ENCODE peak calls at places on chromosome 11, in four cellular contexts. W is right lobe of liver, G is psoas muscle, R is right atrium auricular region. T is an unnamed sample. For H3K27me3, the result is how much of the 10 kb centered on the place peaks cover.

GRCh38 chr11:123011510-123011909 is 29.9 kb upstream of the BSX start:
- DNase-seq in G (no peak), W (no peak), R (no peak), T (no peak)

GRCh38 chr11:91394073-91394717 is 830.4 kb upstream of the FAT3 start:
- DNase-seq in R (no peak), W (no peak), G (no peak), T (no peak)

GRCh38 chr11:95790933-95791247 is 592 bp downstream of the CEP57 start:
- DNase-seq in W (peak), G (no peak), R (peak), T (no peak)

GRCh38 chr11:117595440-117595839 is 201.6 kb downstream of the DSCAML1 start:
- DNase-seq in G (no peak), W (no peak), R (no peak), T (no peak)

GRCh38 chr11:64004590-64004984 is 18.3 kb downstream of the OTUB1 start:
- DNase-seq in R (no peak), G (no peak), W (no peak), T (no peak)

GRCh38 chr11:120645639-120646038 is 134.1 kb downstream of the GRIK4 start:
- DNase-seq in R (no peak), G (no peak), W (no peak), T (no peak)

GRCh38 chr11:9972917-9973504 is 309.1 kb downstream of the SWAP70 start:
- DNase-seq in G (no peak), R (no peak), W (no peak), T (no peak)

GRCh38 chr11:101127699-101128570 is 1.7 kb downstream of the PGR start:
- DNase-seq in R (peak), G (peak), W (peak), T (peak)

GRCh38 chr11:95385577-95385976 is 154.6 kb upstream of the SESN3 start:
- DNase-seq in G (no peak), R (no peak), W (no peak), T (no peak)

GRCh38 chr11:75759832-75760231 is 8.7 kb upstream of the DGAT2 start:
- DNase-seq in G (no peak), R (no peak), W (no peak), T (no peak)

GRCh38 chr11:31218847-31219246 is 150.7 kb downstream of the DCDC1 start:
- DNase-seq in R (no peak), W (no peak), G (no peak), T (no peak)

GRCh38 chr11:133937015-133937414 is 19.8 kb downstream of the IGSF9B start:
- DNase-seq in R (no peak), G (no peak), W (no peak), T (no peak)

GRCh38 chr11:46277313-46277622 is 194 bp upstream of the CREB3L1 start:
- DNase-seq in G (no peak), W (no peak), R (no peak), T (no peak)

GRCh38 chr11:73308963-73309960 is 1.2 kb downstream of the ARHGEF17 start:
- DNase-seq in W (peak), R (peak), G (peak), T (no peak)

GRCh38 chr11:6298605-6299004 is 21.7 kb downstream of the CAVIN3 start:
- DNase-seq in R (no peak), G (peak), W (peak), T (no peak)

GRCh38 chr11:101445761-101446160 is 138.0 kb downstream of the TRPC6 start:
- DNase-seq in G (no peak), W (no peak), R (no peak), T (no peak)

GRCh38 chr11:21514298-21514697 is 678.6 kb upstream of the ANO5 start:
- DNase-seq in W (no peak), R (no peak), G (no peak), T (no peak)

GRCh38 chr11:2451916-2452694 is 7.3 kb downstream of the KCNQ1 start:
- DNase-seq in R (no peak), W (peak), G (no peak), T (no peak)

GRCh38 chr11:118886681-118887111 is 3.0 kb downstream of the CXCR5 start:
- DNase-seq in G (no peak), W (no peak), R (no peak), T (peak)

GRCh38 chr11:16979708-16980622 is 34.2 kb downstream of the PLEKHA7 start:
- DNase-seq in R (no peak), W (no peak), G (no peak), T (no peak)

GRCh38 chr11:120259241-120259640 is 19.3 kb downstream of the POU2F3 start:
- DNase-seq in R (no peak), G (no peak), W (no peak), T (no peak)

GRCh38 chr11:296206-296975 is 2.9 kb downstream of the IFITM5 start:
- DNase-seq in W (no peak), G (peak), R (no peak), T (peak)

GRCh38 chr11:63888170-63889086 is 28.5 kb downstream of the RCOR2 start:
- DNase-seq in G (peak), R (peak), W (peak), T (peak)

GRCh38 chr11:126391286-126391954 is 35.9 kb downstream of the ST3GAL4 start:
- DNase-seq in W (no peak), R (no peak), G (no peak), T (no peak)

GRCh38 chr11:9982796-9983579 is 311.0 kb downstream of the SBF2 start:
- DNase-seq in W (no peak), R (no peak), G (no peak), T (no peak)

GRCh38 chr11:62546937-62547625 is 475 bp upstream of the AHNAK start:
- DNase-seq in R (no peak), G (no peak), W (no peak), T (no peak)

GRCh38 chr11:46527586-46527985 is 66.2 kb downstream of the AMBRA1 start:
- DNase-seq in R (no peak), W (no peak), G (no peak), T (no peak)

GRCh38 chr11:42857344-42857743 is 454.5 kb upstream of the API5 start:
- DNase-seq in W (no peak), R (no peak), G (no peak), T (no peak)

GRCh38 chr11:98110030-98110429 is 910.7 kb upstream of the CNTN5 start:
- DNase-seq in W (no peak), R (no peak), G (no peak), T (no peak)

DNA sequence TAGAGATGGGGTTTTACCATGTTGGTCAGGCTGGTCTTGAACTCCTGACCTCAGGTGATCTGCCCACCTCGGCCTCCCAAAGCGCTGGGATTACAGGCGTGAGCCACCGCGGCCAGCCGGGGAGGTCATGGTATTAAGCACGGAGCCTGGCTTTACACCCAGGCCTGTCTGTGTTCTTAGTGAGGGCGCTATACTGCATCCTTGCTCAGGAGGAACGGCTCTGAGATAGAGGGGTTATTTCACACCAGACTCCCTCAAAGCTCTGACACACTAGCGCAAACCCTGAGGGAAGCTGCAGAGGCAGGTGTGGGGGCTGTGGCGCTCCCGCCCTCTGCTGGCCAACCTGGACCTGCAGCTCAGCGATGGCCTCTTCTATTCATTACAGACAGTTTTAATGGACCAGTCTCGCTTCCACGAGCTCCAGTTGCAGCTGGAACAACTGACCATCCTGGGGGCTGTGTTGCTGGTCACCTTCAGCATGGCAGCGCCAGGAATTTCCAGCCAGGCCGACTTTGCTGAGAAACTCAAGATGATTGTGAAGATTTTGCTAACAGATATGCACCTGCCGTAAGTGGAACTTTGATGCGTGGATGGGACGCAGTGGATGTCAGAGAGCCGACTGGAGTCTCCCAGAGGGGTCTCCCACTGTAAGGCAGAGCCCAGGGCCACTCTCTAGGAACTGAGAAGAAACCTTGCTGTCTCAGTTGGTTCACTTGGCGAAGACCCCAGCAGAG is 26.2 kb downstream of the TCP11L1 start:
- DNase-seq in R (no peak), G (peak), W (peak), T (peak)
- TF ChIP-seq CTCF in R (peak), G (peak), W (peak), T (peak)

DNA sequence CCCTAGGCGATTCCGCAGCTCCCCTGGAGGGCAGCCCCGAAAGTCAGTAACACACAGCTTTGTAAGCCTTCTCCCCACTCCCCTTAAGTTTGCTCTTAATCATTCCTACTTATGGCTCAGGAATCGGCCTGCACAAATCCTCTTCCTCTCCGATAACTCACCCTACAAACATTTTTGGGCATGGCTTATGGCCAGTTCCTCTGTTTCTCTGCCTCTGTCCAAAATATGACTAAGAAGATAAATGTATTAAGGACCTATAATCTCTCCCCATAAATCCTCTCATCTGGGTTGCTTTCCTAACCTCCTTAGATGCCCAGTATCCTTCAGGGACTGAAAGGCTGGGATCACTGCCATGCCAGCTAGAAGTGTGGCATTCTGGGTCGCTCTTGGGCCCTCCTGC is 41.0 kb downstream of the PAMR1 start:
- DNase-seq in W (no peak), R (no peak), G (no peak), T (no peak)
- H3K4me3 ChIP-seq in W (no peak), R (no peak), G (no peak), T (no peak)

GRCh38 chr11:124167852-124168251 is 15.3 kb upstream of the OR10D3 start:
- DNase-seq in W (no peak), R (no peak), G (no peak), T (no peak)
- H3K27me3 ChIP-seq in W (under half), R (under half), G (under half), T (under half)

DNA sequence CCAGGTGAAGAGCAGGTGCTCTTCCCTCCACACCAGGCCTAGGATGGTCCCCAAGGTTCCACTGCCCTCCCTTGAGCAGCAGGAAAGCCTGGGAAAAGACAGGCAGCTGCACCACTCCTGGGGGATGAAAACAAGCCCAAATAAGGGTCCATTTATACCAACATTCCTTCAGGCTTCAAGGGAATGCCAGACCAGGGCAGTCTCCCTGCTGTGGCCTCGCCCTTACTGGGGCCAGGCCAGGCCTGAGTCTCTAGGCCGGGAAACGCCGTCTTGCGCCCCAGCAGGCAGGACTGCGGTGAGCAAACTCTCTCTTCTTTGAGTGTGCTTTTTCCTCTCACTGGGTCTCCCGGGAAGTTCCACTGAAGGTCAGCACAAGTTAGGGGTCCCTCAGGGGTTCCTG is 443.5 kb downstream of the SOX6 start:
- DNase-seq in R (no peak), W (no peak), G (no peak), T (no peak)
- TF ChIP-seq CTCF in R (no peak), W (no peak), G (no peak), T (no peak)

GRCh38 chr11:65132238-65132987 is 1.9 kb downstream of the SYVN1 start:
- DNase-seq in W (no peak), G (no peak), R (no peak), T (peak)
- H3K4me3 ChIP-seq in W (peak), G (peak), R (no peak), T (peak)

DNA sequence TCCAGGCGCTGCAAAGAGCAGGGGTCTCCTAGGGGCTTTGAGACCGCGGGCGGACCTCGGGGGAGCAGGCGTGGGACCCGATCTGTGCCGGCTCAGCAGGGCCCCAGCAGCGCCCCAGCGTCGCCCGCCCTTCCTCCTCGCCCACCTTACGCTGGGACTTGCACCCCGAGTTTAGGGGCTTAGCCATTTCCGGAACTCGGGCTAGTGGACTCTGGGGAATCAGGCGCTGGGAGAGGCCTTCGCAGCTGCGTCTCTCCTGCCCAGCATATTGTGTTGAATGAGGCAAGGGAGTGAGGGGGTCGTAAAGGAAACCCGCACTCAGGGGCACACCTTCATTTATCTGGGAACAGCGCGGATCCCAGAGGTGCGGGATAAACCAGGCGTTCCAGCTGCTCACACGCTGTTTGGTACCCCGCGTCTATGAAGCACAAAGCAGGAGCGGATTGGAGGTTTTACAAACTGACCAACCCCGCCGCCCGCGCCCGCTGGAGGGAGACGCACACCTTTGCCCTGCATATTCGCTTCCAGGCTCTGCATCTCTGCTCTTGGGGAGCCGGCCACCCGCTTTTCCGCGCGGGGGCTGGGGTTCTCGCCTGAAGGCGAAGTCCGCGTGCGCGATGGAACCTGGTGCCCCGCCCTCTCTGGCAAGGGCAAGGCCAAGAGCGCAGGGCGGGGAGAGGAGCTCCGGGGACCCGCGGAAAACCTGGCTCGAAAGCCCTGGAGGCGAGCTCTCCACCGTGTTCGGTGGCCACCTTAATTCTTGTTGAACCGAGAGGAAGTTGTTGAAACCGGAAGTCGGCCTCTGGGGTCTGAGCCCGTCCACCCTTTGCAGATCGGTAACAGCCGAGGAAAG is 6.7 kb upstream of the ALX4 start:
- DNase-seq in W (no peak), G (no peak), R (no peak), T (no peak)
- H3K27me3 ChIP-seq in W (under half), G (under half), R (half or more), T (under half)

DNA sequence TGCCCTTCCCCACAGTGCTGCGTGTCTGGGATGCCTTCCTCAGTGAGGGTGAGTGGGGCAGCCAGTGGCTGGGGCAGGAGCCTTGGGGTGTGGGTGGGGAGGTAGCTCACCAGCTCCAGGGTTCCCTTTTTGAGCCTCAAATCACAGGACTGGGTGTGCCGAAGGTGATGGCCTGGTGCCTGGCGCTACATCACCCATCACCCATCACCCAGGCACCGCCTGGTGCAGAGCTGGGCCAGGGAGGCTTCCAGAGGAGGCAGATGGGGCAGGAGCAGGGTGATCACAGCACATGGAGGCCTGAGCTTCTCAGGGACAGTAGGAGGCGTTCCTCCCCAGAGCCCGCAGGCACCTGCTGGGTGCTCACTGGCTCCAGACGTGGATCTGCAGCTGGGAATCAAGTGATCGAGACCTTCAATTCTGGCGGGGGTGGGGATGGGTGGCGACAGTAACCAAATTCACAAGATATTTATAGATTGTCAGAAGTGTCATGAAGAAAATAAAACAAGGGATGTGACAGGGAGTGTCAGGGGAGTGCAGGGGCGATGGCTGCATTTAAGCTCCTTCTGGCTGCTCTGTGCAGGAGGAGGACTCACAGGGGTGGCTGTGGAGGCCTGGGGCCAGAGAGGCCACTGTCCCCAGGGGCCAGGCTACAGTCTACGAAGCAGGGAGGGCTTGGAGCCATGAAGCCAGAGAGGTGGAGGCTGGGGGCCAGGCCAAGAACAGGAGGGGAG is 3.3 kb downstream of the TBC1D10C start:
- DNase-seq in G (no peak), R (no peak), W (no peak), T (no peak)
- TF ChIP-seq CTCF in G (no peak), R (peak), W (no peak), T (no peak)

GRCh38 chr11:11189501-11189900 is 163.5 kb downstream of the CSNK2A3 start:
- DNase-seq in R (no peak), W (no peak), G (no peak), T (no peak)
- H3K4me3 ChIP-seq in R (no peak), W (no peak), G (no peak), T (no peak)